ENCODE peak calls at places on chromosome 7, in six cellular contexts. T is A549, U is IMR-90, H is adrenal gland, P is sigmoid colon, E is spleen. F is an unnamed sample.

GRCh38 chr7:134209322-134210015 is 82.3 kb downstream of the LRGUK start:
- DNase-seq in T (no peak), U (no peak), H (no peak), P (no peak), E (no peak), F (no peak)

GRCh38 chr7:150410131-150410530 is 31.0 kb downstream of the ZNF775 start:
- DNase-seq in T (no peak), U (no peak), H (no peak), P (peak), E (no peak), F (no peak)

GRCh38 chr7:6306471-6306870 is 34.0 kb upstream of the CYTH3 start:
- DNase-seq in T (peak), U (peak), H (no peak), P (no peak), E (no peak), F (no peak)

GRCh38 chr7:2269468-2270460 is 27.7 kb downstream of the NUDT1 start:
- DNase-seq in T (no peak), U (peak), H (no peak), P (no peak), E (no peak), F (no peak)

GRCh38 chr7:121313793-121314676 is 14.8 kb upstream of the WNT16 start:
- DNase-seq in T (no peak), U (no peak), H (no peak), P (no peak), E (no peak), F (no peak)

GRCh38 chr7:1919539-1920265 is 249.6 kb downstream of the ELFN1 start:
- DNase-seq in T (no peak), U (peak), H (peak), P (no peak), E (peak), F (peak)

GRCh38 chr7:38909870-38910269 is 879 bp upstream of the VPS41 start:
- DNase-seq in T (no peak), U (no peak), H (no peak), P (no peak), E (no peak), F (peak)

GRCh38 chr7:81478664-81479063 is 291.2 kb downstream of the HGF start:
- DNase-seq in T (no peak), U (peak), H (no peak), P (no peak), E (no peak), F (no peak)

GRCh38 chr7:2763607-2764006 is 75.6 kb downstream of the AMZ1 start:
- DNase-seq in T (no peak), U (no peak), H (no peak), P (no peak), E (no peak), F (no peak)

GRCh38 chr7:132226626-132227290 is 349.5 kb downstream of the PLXNA4 start:
- DNase-seq in T (no peak), U (no peak), H (no peak), P (no peak), E (no peak), F (no peak)

GRCh38 chr7:114450431-114450830 is 35.8 kb downstream of the FOXP2 start:
- DNase-seq in T (no peak), U (no peak), H (no peak), P (no peak), E (no peak), F (no peak)

GRCh38 chr7:34523233-34523918 is 134.6 kb upstream of the NPSR1 start:
- DNase-seq in T (no peak), U (no peak), H (no peak), P (no peak), E (no peak), F (no peak)

GRCh38 chr7:116447980-116448839 is 51.3 kb upstream of the CAV2 start:
- DNase-seq in T (no peak), U (no peak), H (no peak), P (no peak), E (no peak), F (no peak)

GRCh38 chr7:123966936-123967335 is 41.9 kb downstream of the SPAM1 start:
- DNase-seq in T (no peak), U (no peak), H (no peak), P (no peak), E (no peak), F (peak)

GRCh38 chr7:55185321-55185802 is 166.5 kb downstream of the EGFR start:
- DNase-seq in T (no peak), U (peak), H (no peak), P (no peak), E (no peak), F (no peak)

GRCh38 chr7:30896783-30897617 is 14.7 kb upstream of the AQP1 start:
- DNase-seq in T (no peak), U (no peak), H (no peak), P (no peak), E (no peak), F (no peak)

GRCh38 chr7:44145419-44145968 is 4.4 kb upstream of the MYL7 start:
- DNase-seq in T (no peak), U (no peak), H (no peak), P (peak), E (no peak), F (no peak)

GRCh38 chr7:75656740-75657139 is 82.0 kb downstream of the HIP1 start:
- DNase-seq in T (no peak), U (no peak), H (no peak), P (no peak), E (no peak), F (no peak)

GRCh38 chr7:75657866-75658265 is 80.9 kb downstream of the HIP1 start:
- DNase-seq in T (no peak), U (no peak), H (no peak), P (no peak), E (peak), F (no peak)

GRCh38 chr7:75660566-75661215 is 78.0 kb downstream of the HIP1 start:
- DNase-seq in T (no peak), U (no peak), H (no peak), P (no peak), E (peak), F (no peak)

GRCh38 chr7:75658802-75659201 is 79.9 kb downstream of the HIP1 start:
- DNase-seq in T (no peak), U (no peak), H (no peak), P (no peak), E (no peak), F (no peak)

DNA sequence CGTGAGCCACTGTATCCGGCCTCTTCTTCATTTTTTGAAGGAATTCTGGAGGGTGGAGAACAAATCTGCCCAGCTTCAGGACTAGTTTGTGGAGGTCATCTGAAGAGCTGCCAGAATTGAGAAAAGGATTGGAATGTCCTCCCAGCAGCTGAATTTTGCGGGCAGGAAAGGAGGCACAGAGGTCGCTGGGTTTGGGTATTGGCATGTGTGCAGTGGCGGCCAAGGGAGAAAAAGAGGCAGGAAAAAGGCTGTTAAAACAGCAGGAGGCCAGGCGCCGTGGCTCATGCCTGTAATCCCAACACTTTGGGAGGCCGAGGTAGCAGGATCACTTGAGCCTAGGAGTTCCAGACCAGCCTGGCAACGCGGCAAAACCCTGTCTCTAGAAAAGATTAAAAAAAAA is 80.4 kb downstream of the HIP1 start:
- DNase-seq in T (no peak), U (no peak), H (no peak), P (no peak), E (peak), F (no peak)
- TF ChIP-seq POLR2A in T (no peak), U (no peak), H (no peak), P (no peak), E (no peak), F (no peak)

DNA sequence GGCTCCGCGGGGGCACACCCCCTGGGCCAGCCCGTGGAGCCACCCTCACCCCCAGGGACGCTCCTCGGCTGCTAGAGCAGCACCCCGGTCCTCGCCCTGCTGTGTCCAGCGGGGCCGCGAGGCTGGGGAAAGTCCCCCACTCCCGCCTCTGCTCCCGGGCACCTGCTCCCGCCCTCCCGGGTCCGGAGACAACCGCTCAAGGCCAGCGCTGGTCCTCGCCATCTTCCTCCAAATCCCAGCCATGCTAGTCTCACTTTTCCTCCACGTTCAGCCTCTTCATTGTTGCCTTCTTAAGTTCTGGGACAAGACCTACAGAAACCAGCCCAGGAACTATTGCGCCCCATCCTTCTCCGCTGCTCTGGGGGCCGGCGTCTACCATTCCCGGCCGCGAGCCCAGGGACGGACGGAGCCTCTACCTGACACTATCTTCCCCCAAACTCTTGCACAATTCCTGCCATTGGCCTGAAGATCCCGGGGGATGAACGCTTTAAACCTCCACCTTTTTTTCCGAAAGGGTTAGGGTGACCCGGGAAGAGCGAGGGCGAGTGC is 4.8 kb upstream of the KCP start:
- DNase-seq in T (no peak), U (no peak), H (no peak), P (peak), E (peak), F (no peak)
- H3K4me3 ChIP-seq in T (no peak), U (peak), H (peak), P (peak), E (no peak), F (no peak)

DNA sequence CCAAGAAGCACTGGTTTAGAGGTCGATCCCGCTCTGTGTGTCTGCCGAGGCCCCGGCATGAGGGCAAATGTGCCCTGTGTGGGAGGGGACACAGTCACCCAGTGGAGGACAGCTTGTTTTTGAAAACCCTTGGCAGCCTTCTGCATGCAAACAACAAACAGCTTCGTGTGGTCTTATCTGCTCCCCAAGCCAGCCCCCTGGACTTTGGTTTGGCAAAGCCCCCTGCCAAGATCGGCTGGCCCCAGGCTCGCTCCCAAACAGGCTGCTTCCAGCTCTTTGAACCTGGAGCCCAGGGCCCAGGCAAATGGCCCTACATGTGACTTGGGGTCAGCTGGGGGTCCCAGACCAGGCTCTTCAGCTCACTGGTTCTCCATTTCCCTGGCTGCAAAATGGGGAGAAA is 2.9 kb downstream of the ELN start:
- DNase-seq in T (no peak), U (no peak), H (no peak), P (no peak), E (no peak), F (no peak)
- TF ChIP-seq CTCF in T (no peak), U (no peak), H (no peak), P (no peak), E (no peak), F (no peak)

GRCh38 chr7:157138424-157139141 is at the start of gene UBE3C:
- DNase-seq in T (peak), U (peak), H (peak), P (peak), E (peak), F (peak)
- TF ChIP-seq POLR2A in T (peak), U (peak), H (peak), P (peak), E (peak), F (peak)

DNA sequence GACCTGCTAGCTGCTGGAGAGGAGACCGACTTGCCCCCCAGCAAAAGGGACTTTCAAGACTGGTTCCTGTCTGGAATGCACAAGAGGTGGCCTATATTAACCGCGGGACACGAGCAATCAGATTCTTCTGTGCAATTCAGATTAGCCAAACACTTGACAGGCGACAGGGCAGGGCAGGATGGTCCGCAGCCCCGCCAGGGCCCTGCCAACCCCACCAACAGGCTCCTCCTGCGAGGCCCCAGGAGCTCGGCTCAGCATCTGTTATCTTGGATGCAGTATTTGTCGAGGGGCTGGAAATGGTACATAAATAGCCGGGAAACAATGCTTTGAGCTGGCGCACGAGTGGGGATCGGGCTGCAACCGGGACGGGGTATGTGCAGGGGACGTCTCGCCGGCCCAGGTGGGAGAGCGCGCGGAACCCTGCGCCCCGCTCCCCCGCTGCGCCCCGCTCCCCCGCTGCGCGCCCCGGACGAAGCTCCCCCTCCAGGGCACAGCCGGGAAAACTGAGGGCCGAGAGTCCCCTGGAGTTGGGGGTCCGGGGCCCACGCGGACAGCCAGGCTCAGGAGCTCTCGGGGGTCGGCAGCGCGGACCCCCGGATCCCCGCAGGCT is 669 bp downstream of the RADIL start:
- DNase-seq in T (peak), U (no peak), H (no peak), P (peak), E (no peak), F (no peak)
- H3K4me3 ChIP-seq in T (peak), U (peak), H (peak), P (peak), E (peak), F (no peak)

GRCh38 chr7:139339698-139340036 is 1.5 kb upstream of the FMC1 start:
- DNase-seq in T (no peak), U (no peak), H (no peak), P (no peak), E (no peak), F (no peak)
- TF ChIP-seq CTCF in T (no peak), U (no peak), H (no peak), P (no peak), E (no peak), F (no peak)